ENCODE peak calls at places on chromosomes 4 and X, in five cellular contexts. X is RPMI7951; P is stimulated activated CD4-positive, alpha-beta T cell treated with anti-CD3 and anti-CD28 coated beads, Interleukin-12 subunit alpha, Interleukin-12 subunit beta, amount 100 ng/mL, for 24 hours; G is iris pigment epithelial cell; A is astrocyte. B is an unnamed sample.

GRCh38 chrX:76202471-76202870 is 29.6 kb downstream of the PBDC1 start:
- DNase-seq in X (peak), P (no peak), G (no peak), A (no peak), B (no peak)

GRCh38 chr4:113682730-113683129 is 78.8 kb downstream of the CAMK2D start:
- DNase-seq in X (no peak), P (no peak), G (peak), A (peak), B (no peak)

GRCh38 chrX:2177541-2177940 is 323.2 kb downstream of the DHRSX start:
- DNase-seq in X (no peak), P (no peak), G (no peak), A (no peak), B (no peak)

GRCh38 chr4:110475881-110476818 is at the start of gene ENPEP:
- DNase-seq in X (no peak), P (no peak), G (peak), A (no peak), B (peak)

GRCh38 chr4:41692717-41693345 is 55.7 kb downstream of the PHOX2B start:
- DNase-seq in X (peak), P (peak), G (peak), A (peak), B (no peak)

GRCh38 chr4:111979921-111980320 is 165.3 kb upstream of the FAM241A start:
- DNase-seq in X (no peak), P (no peak), G (no peak), A (no peak), B (no peak)

GRCh38 chrX:21711126-21711847 is 46.6 kb downstream of the SMPX start:
- DNase-seq in X (no peak), P (no peak), G (no peak), A (no peak), B (no peak)

GRCh38 chrX:56794831-56795230 is 65.8 kb downstream of the NBDY start:
- DNase-seq in X (no peak), P (no peak), G (no peak), A (no peak), B (no peak)

GRCh38 chr4:95204267-95204835 is 344.4 kb downstream of the UNC5C start:
- DNase-seq in X (no peak), P (no peak), G (peak), A (peak), B (no peak)

GRCh38 chrX:153778151-153778551 is 2.7 kb upstream of the SRPK3 start:
- DNase-seq in X (no peak), P (no peak), G (no peak), A (no peak), B (no peak)

GRCh38 chr4:26452565-26453531 is 37.4 kb downstream of the CCKAR start:
- DNase-seq in X (no peak), P (no peak), G (no peak), A (no peak), B (no peak)

GRCh38 chr4:108058685-108059440 is 69.2 kb downstream of the HADH start:
- DNase-seq in X (peak), P (no peak), G (no peak), A (peak), B (no peak)

GRCh38 chrX:41033299-41033698 is 51.9 kb upstream of the USP9X start:
- DNase-seq in X (peak), P (no peak), G (peak), A (no peak), B (no peak)

GRCh38 chrX:38804481-38805293 is 3.4 kb downstream of the MID1IP1 start:
- DNase-seq in X (peak), P (peak), G (peak), A (no peak), B (no peak)

GRCh38 chr4:175421506-175421905 is 390.6 kb downstream of the GPM6A start:
- DNase-seq in X (no peak), P (no peak), G (peak), A (peak), B (no peak)

GRCh38 chrX:44253573-44253942 is 89.9 kb downstream of the EFHC2 start:
- DNase-seq in X (no peak), P (no peak), G (no peak), A (no peak), B (no peak)

GRCh38 chrX:38375888-38376287 is 23.5 kb downstream of the OTC start:
- DNase-seq in X (peak), P (no peak), G (peak), A (no peak), B (no peak)

GRCh38 chr4:119233750-119234149 is 21.2 kb downstream of the USP53 start:
- DNase-seq in X (peak), P (no peak), G (peak), A (no peak), B (no peak)

GRCh38 chrX:20372533-20372932 is 105.8 kb upstream of the RPS6KA3 start:
- DNase-seq in X (no peak), P (no peak), G (peak), A (peak), B (no peak)

GRCh38 chrX:49059209-49060191 is 701 bp downstream of the CCDC120 start:
- DNase-seq in X (no peak), P (no peak), G (no peak), A (no peak), B (no peak)

GRCh38 chr4:70734168-70734954 is 12.6 kb downstream of the RUFY3 start:
- DNase-seq in X (peak), P (no peak), G (peak), A (peak), B (no peak)

GRCh38 chr4:104302731-104303130 is 192.0 kb downstream of the CXXC4 start:
- DNase-seq in X (no peak), P (no peak), G (no peak), A (no peak), B (no peak)

GRCh38 chrX:70452143-70452733 is 7.6 kb downstream of the DLG3 start:
- DNase-seq in X (peak), P (no peak), G (no peak), A (no peak), B (no peak)

B was measured in dorsolateral prefrontal cortex.